ENCODE peak calls at places on chromosomes 3 and 15, in five cellular contexts. O is GM23248; Y is RPMI7951; V is mucosa of gallbladder; L is stimulated activated CD4-positive, alpha-beta T cell treated with anti-CD3 and anti-CD28 coated beads, Interleukin-2, amount 100 ng/mL, for 24 hours. W is an unnamed sample.
A peak's percentile ranks its signal among the peaks of the same experiment; 100 is the strongest.

GRCh38 chr3:126063358-126063965 is 20.5 kb downstream of the SLC41A3 start:
- DNase-seq in Y (no peak), V (no peak), O (no peak), L (no peak), W (no peak)

GRCh38 chr15:84654689-84655453 is 788 bp upstream of the WDR73 start:
- DNase-seq in L (peak; percentile 77), Y (peak; percentile 83), V (peak; percentile 84), O (peak; percentile 93), W (peak; percentile 79)

GRCh38 chr3:72181231-72181630 is 396.3 kb upstream of the PROK2 start:
- DNase-seq in L (no peak), V (no peak), O (no peak), Y (no peak), W (no peak)

GRCh38 chr3:39907981-39908380 is 98.6 kb downstream of the MYRIP start:
- DNase-seq in L (no peak), V (no peak), O (peak; percentile 52), Y (no peak), W (no peak)

GRCh38 chr15:74780983-74781672 is 752 bp upstream of the CSK start:
- DNase-seq in V (no peak), O (peak; percentile 51), Y (no peak), L (peak; percentile 56), W (peak; percentile 28)

GRCh38 chr15:93035953-93036810 is 52.8 kb downstream of the RGMA start:
- DNase-seq in O (peak; percentile 35), Y (no peak), L (peak; percentile 51), V (no peak), W (peak; percentile 30)

GRCh38 chr15:59847925-59848415 is 156.1 kb upstream of the FOXB1 start:
- DNase-seq in L (no peak), V (no peak), Y (no peak), O (no peak), W (no peak)

GRCh38 chr15:63896336-63897115 is 62.8 kb upstream of the HERC1 start:
- DNase-seq in O (peak; percentile 77), L (peak; percentile 20), V (peak; percentile 29), Y (peak; percentile 89), W (peak; percentile 81)

GRCh38 chr3:186213946-186214345 is 105.1 kb upstream of the ETV5 start:
- DNase-seq in Y (peak; percentile 58), V (no peak), L (no peak), O (no peak), W (no peak)

GRCh38 chr3:15839568-15839967 is 41.8 kb upstream of the ANKRD28 start:
- DNase-seq in V (no peak), L (no peak), Y (no peak), O (no peak), W (no peak)

GRCh38 chr3:125219261-125219701 is 6.7 kb upstream of the SLC12A8 start:
- DNase-seq in O (no peak), Y (no peak), L (no peak), V (no peak), W (no peak)

GRCh38 chr15:78681306-78682012 is 40.4 kb upstream of the CHRNB4 start:
- DNase-seq in Y (no peak), V (no peak), O (no peak), L (no peak), W (no peak)

GRCh38 chr15:50353999-50354837 is 780 bp downstream of the GABPB1 start:
- DNase-seq in V (peak; percentile 51), O (peak; percentile 87), L (peak; percentile 46), Y (peak; percentile 92), W (peak; percentile 92)

GRCh38 chr3:111904376-111905241 is 45.5 kb downstream of the PHLDB2 start:
- DNase-seq in Y (peak; percentile 73), O (peak; percentile 94), V (no peak), L (no peak), W (peak; percentile 92)

GRCh38 chr3:71578045-71578730 is 5.3 kb downstream of the FOXP1 start:
- DNase-seq in V (no peak), L (no peak), Y (no peak), O (peak; percentile 37), W (peak; percentile 60)

GRCh38 chr3:24315991-24316390 is 178.7 kb downstream of the THRB start:
- DNase-seq in V (no peak), Y (no peak), L (no peak), O (peak; percentile 68), W (no peak)

GRCh38 chr3:3110749-3111361 is 681 bp upstream of the IL5RA start:
- DNase-seq in O (no peak), V (no peak), Y (no peak), L (no peak), W (no peak)

GRCh38 chr3:156978471-156978961 is 152.4 kb downstream of the LEKR1 start:
- DNase-seq in Y (peak; percentile 17), V (no peak), O (peak; percentile 35), L (no peak), W (peak; percentile 27)

GRCh38 chr15:20340931-20341661 is 200.5 kb downstream of the GOLGA6L6 start:
- DNase-seq in O (no peak), V (peak; percentile 21), L (no peak), Y (peak; percentile 38), W (no peak)

GRCh38 chr15:32802296-32802936 is 84.6 kb downstream of the GREM1 start:
- DNase-seq in Y (peak; percentile 97), O (peak; percentile 79), V (no peak), L (peak; percentile 3), W (peak; percentile 97)

GRCh38 chr15:92120082-92120481 is 266.6 kb downstream of the SLCO3A1 start:
- DNase-seq in V (no peak), L (no peak), Y (no peak), O (peak; percentile 24), W (no peak)

GRCh38 chr3:62032738-62033137 is 340.6 kb downstream of the FEZF2 start:
- DNase-seq in O (no peak), V (no peak), Y (no peak), L (no peak), W (no peak)

GRCh38 chr15:84872009-84872900 is 12.2 kb upstream of the SLC28A1 start:
- DNase-seq in Y (peak; percentile 29), O (no peak), L (no peak), V (no peak), W (no peak)

GRCh38 chr3:16993227-16993626 is 108.5 kb downstream of the PLCL2 start:
- DNase-seq in V (no peak), O (peak; percentile 69), Y (no peak), L (no peak), W (peak; percentile 52)

GRCh38 chr3:10976770-10977169 is 15.8 kb upstream of the SLC6A1 start:
- DNase-seq in Y (no peak), V (no peak), L (no peak), O (no peak), W (no peak)

GRCh38 chr3:107633327-107634141 is 110.8 kb downstream of the BBX start:
- DNase-seq in O (no peak), L (no peak), Y (no peak), V (no peak), W (no peak)

GRCh38 chr3:196537319-196537984 is 22.3 kb upstream of the SMCO1 start:
- DNase-seq in Y (no peak), O (peak; percentile 55), L (peak; percentile 78), V (peak; percentile 20), W (peak; percentile 13)

GRCh38 chr15:93247466-93248121 is 158.6 kb upstream of the RGMA start:
- DNase-seq in O (no peak), V (no peak), Y (no peak), L (peak; percentile 4), W (no peak)

GRCh38 chr3:111861396-111861795 is 2.3 kb downstream of the PHLDB2 start:
- DNase-seq in Y (no peak), L (no peak), V (no peak), O (peak; percentile 43), W (no peak)